ENCODE peak calls at places on chromosome 21, in eight cellular contexts. A is omental fat pad, Z is AG10803, O is GM13977, E is progenitor cell of endocrine pancreas, L is HFF-Myc, R is cardiac fibroblast, P is GM23338. X is an unnamed sample.

GRCh38 chr21:42337830-42338729 is 12.7 kb downstream of the TFF2 start:
- DNase-seq in A (peak), Z (peak), O (peak), E (peak), L (peak), R (peak), P (peak), X (peak)

GRCh38 chr21:41660748-41661147 is 106.1 kb downstream of the RIPK4 start:
- DNase-seq in A (no peak), Z (no peak), O (no peak), E (no peak), L (no peak), R (no peak), P (no peak), X (no peak)

GRCh38 chr21:45354970-45355369 is 50.0 kb upstream of the COL18A1 start:
- DNase-seq in A (no peak), Z (no peak), O (no peak), E (no peak), L (no peak), R (no peak), P (no peak), X (no peak)

GRCh38 chr21:17427831-17428483 is 84.9 kb upstream of the CXADR start:
- DNase-seq in A (no peak), Z (no peak), O (no peak), E (no peak), L (no peak), R (no peak), P (no peak), X (no peak)

GRCh38 chr21:44425307-44425894 is 29.9 kb upstream of the LRRC3 start:
- DNase-seq in A (no peak), Z (no peak), O (no peak), E (no peak), L (no peak), R (no peak), P (no peak), X (no peak)

GRCh38 chr21:31484219-31484618 is 140.2 kb upstream of the TIAM1 start:
- DNase-seq in A (no peak), Z (no peak), O (no peak), E (no peak), L (no peak), R (no peak), P (no peak), X (no peak)

GRCh38 chr21:42289926-42290325 is 25.3 kb downstream of the TFF3 start:
- DNase-seq in A (no peak), Z (no peak), O (no peak), E (no peak), L (no peak), R (no peak), P (no peak), X (no peak)

GRCh38 chr21:37787456-37787855 is 128.8 kb downstream of the KCNJ6 start:
- DNase-seq in A (no peak), Z (peak), O (no peak), E (no peak), L (peak), R (peak), P (no peak), X (no peak)

GRCh38 chr21:33968082-33968997 is 52.7 kb upstream of the ATP5PO start:
- DNase-seq in A (no peak), Z (peak), O (no peak), E (no peak), L (peak), R (peak), P (peak), X (no peak)

GRCh38 chr21:44298301-44298700 is 1.6 kb upstream of the PFKL start:
- DNase-seq in A (no peak), Z (peak), O (no peak), E (no peak), L (no peak), R (peak), P (no peak), X (no peak)

DNA sequence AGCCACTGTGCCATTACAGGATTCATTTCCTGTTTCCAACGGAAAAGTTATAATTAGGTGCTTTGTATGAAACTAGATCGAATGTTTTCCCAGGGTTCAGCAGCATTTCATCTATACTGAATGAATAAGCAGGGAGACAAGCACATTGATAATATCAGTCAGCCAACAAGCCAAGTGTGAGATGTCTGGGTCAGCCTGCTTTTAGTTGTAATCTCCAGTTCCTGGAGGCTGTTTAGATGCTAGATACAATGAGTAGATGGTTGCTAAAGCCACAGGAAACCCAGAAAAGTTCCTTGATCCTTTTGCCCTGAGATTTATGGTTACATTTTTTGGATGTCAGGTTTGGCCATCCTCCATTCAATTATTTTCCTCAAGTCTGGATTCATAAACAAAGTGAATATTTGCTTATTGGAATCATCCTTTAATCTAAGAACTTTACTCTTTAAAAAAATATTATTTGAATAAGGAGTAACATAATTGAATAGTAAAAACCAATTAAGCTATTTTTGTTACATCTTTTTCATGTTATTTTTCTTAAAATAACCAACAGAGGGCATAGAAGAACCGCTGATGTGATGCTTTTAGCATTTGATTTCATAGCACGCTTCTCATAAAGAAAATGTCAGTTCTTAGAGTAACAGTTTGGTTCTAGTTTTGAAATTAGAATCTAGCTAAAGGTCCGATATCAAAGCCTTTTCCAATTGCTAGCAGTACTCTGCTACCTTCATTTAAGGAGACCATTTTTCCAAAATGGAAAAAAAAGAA is 76.6 kb downstream of the HSPA13 start:
- DNase-seq in A (no peak), Z (peak), O (no peak), E (no peak), L (no peak), R (peak), P (no peak), X (no peak)
- TF ChIP-seq CTCF in A (no peak), Z (peak), O (peak), E (no peak), L (no peak), R (peak), P (no peak), X (peak)

GRCh38 chr21:21232320-21232719 is 234.1 kb downstream of the NCAM2 start:
- DNase-seq in A (no peak), Z (peak), O (no peak), E (no peak), L (no peak), R (peak), P (peak), X (no peak)
- TF ChIP-seq CTCF in A (no peak), Z (peak), O (peak), E (peak), L (peak), R (peak), P (peak), X (no peak)

GRCh38 chr21:35360870-35361570 is 311.9 kb upstream of the RUNX1 start:
- DNase-seq in A (no peak), Z (no peak), O (no peak), E (no peak), L (no peak), R (no peak), P (no peak), X (no peak)

GRCh38 chr21:35359076-35359475 is 310.0 kb upstream of the RUNX1 start:
- DNase-seq in A (no peak), Z (peak), O (no peak), E (no peak), L (no peak), R (no peak), P (no peak), X (no peak)

GRCh38 chr21:35357041-35357780 is 308.1 kb upstream of the RUNX1 start:
- DNase-seq in A (no peak), Z (no peak), O (no peak), E (no peak), L (no peak), R (no peak), P (no peak), X (no peak)

GRCh38 chr21:35354078-35354477 is 305.0 kb upstream of the RUNX1 start:
- DNase-seq in A (no peak), Z (no peak), O (no peak), E (no peak), L (no peak), R (no peak), P (no peak), X (no peak)

GRCh38 chr21:35358008-35358407 is 308.9 kb upstream of the RUNX1 start:
- DNase-seq in A (no peak), Z (no peak), O (peak), E (no peak), L (no peak), R (no peak), P (no peak), X (no peak)
- TF ChIP-seq CTCF in A (no peak), Z (no peak), O (no peak), E (no peak), L (no peak), R (no peak), P (no peak), X (no peak)

DNA sequence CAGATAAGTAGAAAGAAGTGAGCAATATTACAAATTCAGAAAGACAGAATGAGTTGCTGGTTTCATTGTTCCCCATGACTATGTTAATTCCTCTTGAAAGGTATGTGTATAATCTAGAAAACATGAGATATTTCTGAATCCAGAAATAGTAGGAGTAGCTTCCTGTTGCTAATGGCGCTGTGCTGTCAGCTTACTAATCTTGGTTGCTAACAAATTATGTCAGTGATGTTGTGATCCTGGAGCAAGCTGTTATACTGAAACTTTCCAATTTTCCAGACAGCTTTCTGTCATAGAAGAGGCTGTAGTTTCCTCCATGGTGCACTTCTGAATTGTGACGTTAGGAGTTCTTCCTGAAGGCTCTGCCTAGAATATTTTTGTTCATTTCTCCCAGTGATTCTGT is 372.3 kb downstream of the USP25 start:
- DNase-seq in A (no peak), Z (peak), O (no peak), E (no peak), L (no peak), R (peak), P (no peak), X (no peak)
- TF ChIP-seq CTCF in A (no peak), Z (no peak), O (no peak), E (no peak), L (no peak), R (no peak), P (no peak), X (no peak)

GRCh38 chr21:36606292-36606982 is 92.5 kb upstream of the SIM2 start:
- DNase-seq in A (no peak), Z (no peak), O (no peak), E (no peak), L (no peak), R (no peak), P (peak), X (no peak)
- TF ChIP-seq CTCF in A (no peak), Z (no peak), O (no peak), E (peak), L (peak), R (no peak), P (peak), X (no peak)

GRCh38 chr21:15999741-16000140 is 270.0 kb downstream of the USP25 start:
- DNase-seq in A (no peak), Z (no peak), O (no peak), E (no peak), L (no peak), R (no peak), P (no peak), X (no peak)

GRCh38 chr21:16004523-16004922 is 274.7 kb downstream of the USP25 start:
- DNase-seq in A (no peak), Z (no peak), O (no peak), E (no peak), L (no peak), R (no peak), P (no peak), X (no peak)

GRCh38 chr21:16007933-16008332 is 278.2 kb downstream of the USP25 start:
- DNase-seq in A (no peak), Z (no peak), O (no peak), E (no peak), L (no peak), R (no peak), P (no peak), X (no peak)

GRCh38 chr21:16004121-16004520 is 274.3 kb downstream of the USP25 start:
- DNase-seq in A (no peak), Z (no peak), O (no peak), E (no peak), L (no peak), R (peak), P (no peak), X (no peak)

DNA sequence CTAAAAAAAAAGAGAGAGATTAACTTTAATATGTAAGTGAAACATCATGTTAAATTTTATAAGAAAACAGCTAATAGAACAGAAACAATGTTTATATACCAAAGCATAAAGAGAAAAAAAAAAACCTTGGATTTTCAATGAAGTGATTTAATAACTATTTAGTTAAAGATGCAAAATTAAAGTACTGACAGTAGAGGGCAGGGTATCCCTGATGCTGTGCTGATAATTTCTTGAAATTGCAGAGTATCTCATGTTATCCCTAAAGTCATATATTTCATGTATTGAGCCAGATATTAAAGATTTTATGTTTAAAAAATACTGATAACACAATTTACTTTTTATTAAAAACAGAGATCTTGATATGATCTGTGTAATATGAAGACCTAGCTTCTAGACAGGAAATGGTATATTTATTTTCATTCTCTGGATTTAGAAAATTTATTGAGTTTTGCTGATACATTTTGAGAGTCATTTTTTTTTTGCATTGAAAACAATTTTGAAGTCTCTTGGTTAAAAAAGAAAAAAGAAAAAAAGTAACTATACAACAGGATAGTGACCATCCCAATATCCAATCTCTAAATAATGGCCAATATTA is 273.2 kb downstream of the USP25 start:
- DNase-seq in A (no peak), Z (peak), O (no peak), E (no peak), L (peak), R (peak), P (peak), X (no peak)
- TF ChIP-seq CTCF in A (no peak), Z (peak), O (no peak), E (peak), L (peak), R (peak), P (peak), X (no peak)

GRCh38 chr21:20040768-20041167 is 957.4 kb upstream of the NCAM2 start:
- DNase-seq in A (no peak), Z (no peak), O (no peak), E (no peak), L (no peak), R (no peak), P (peak), X (no peak)
- TF ChIP-seq CTCF in A (no peak), Z (no peak), O (no peak), E (peak), L (no peak), R (no peak), P (peak), X (no peak)

GRCh38 chr21:29025328-29025713 is 853 bp downstream of the USP16 start:
- DNase-seq in A (no peak), Z (peak), O (no peak), E (no peak), L (no peak), R (peak), P (peak), X (no peak)

GRCh38 chr21:29029524-29029923 is 5.1 kb downstream of the USP16 start:
- DNase-seq in A (no peak), Z (no peak), O (no peak), E (no peak), L (no peak), R (no peak), P (no peak), X (no peak)

GRCh38 chr21:29022141-29022540 is 2.3 kb upstream of the USP16 start:
- DNase-seq in A (no peak), Z (no peak), O (no peak), E (no peak), L (no peak), R (no peak), P (no peak), X (no peak)

GRCh38 chr21:29024474-29025327 is at the start of gene USP16:
- DNase-seq in A (peak), Z (peak), O (peak), E (peak), L (peak), R (peak), P (peak), X (peak)
- TF ChIP-seq CTCF in A (no peak), Z (peak), O (no peak), E (peak), L (no peak), R (no peak), P (no peak), X (no peak)

GRCh38 chr21:46633561-46633960 is 1.9 kb upstream of the PRMT2 start:
- DNase-seq in A (no peak), Z (no peak), O (no peak), E (no peak), L (no peak), R (no peak), P (no peak), X (no peak)

GRCh38 chr21:46634427-46634826 is 1.0 kb upstream of the PRMT2 start:
- DNase-seq in A (no peak), Z (no peak), O (no peak), E (no peak), L (no peak), R (no peak), P (no peak), X (no peak)

GRCh38 chr21:46635324-46636180 is at the start of gene PRMT2:
- DNase-seq in A (peak), Z (peak), O (peak), E (peak), L (peak), R (peak), P (peak), X (peak)

GRCh38 chr21:46636181-46636512 is 673 bp downstream of the PRMT2 start:
- DNase-seq in A (no peak), Z (no peak), O (no peak), E (no peak), L (no peak), R (no peak), P (no peak), X (no peak)

GRCh38 chr21:46634966-46635323 is 529 bp upstream of the PRMT2 start:
- DNase-seq in A (no peak), Z (peak), O (peak), E (no peak), L (peak), R (peak), P (peak), X (peak)
- TF ChIP-seq CTCF in A (no peak), Z (peak), O (peak), E (peak), L (no peak), R (no peak), P (peak), X (no peak)

DNA sequence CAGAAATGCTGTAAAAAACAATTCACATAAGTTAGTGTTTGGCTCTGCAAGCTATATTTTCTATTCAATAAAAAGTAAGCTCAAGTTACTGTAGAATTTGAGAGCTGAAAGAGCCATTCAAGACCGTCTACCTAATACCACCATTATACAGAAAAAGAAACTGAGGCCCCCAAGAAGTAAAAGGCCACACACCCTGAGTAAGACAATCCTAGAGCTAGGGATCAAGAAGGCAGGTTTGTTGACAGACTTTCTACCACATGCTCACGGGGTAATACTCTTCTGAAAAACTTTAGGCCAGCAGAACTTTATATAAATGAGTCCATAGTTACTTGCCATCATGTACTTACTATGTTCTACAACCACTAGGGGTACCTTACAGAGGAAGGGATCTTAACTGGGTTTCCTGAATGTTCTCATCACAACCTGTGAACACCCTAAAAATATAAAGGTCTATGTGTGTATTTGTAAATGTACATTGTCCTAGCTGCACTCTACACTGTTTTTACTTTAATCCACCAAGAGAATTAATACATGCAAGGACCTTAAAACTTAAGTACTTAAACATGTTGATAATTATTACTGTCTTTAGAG is 2.7 kb downstream of the PSMG1 start:
- DNase-seq in A (no peak), Z (peak), O (no peak), E (no peak), L (no peak), R (no peak), P (peak), X (no peak)
- TF ChIP-seq CTCF in A (no peak), Z (peak), O (peak), E (peak), L (peak), R (peak), P (no peak), X (peak)